ENCODE peak calls at places on chromosomes 13 and 19, in ten cellular contexts. C, N, V, X, M, A, Y, K, H and P are unnamed samples.

GRCh38 chr19:47190167-47190727 is 40.8 kb downstream of the BBC3 start:
- DNase-seq in A (peak), N (peak), V (no peak), Y (no peak), K (no peak), C (peak), H (peak), X (peak), M (peak), P (peak)

GRCh38 chr19:10574462-10574861 is 5.7 kb upstream of the CDKN2D start:
- DNase-seq in H (no peak), Y (no peak), V (no peak), M (no peak), N (no peak), K (no peak), X (no peak), C (no peak), A (no peak), P (no peak)

GRCh38 chr13:35190241-35190640 is 248.2 kb downstream of the NBEA start:
- DNase-seq in M (no peak), Y (no peak), N (no peak), C (peak), V (no peak), K (no peak), A (no peak), H (no peak), X (no peak), P (peak)

GRCh38 chr19:10672529-10673150 is 18.5 kb downstream of the ILF3 start:
- DNase-seq in N (no peak), M (no peak), C (peak), A (no peak), X (no peak), V (no peak), Y (no peak), H (no peak), K (peak), P (no peak)

GRCh38 chr13:111292710-111293485 is 27.5 kb upstream of the TEX29 start:
- DNase-seq in Y (no peak), H (no peak), V (no peak), K (no peak), N (no peak), C (no peak), A (no peak), X (no peak), M (no peak), P (no peak)

GRCh38 chr13:113816925-113817859 is 46.7 kb downstream of the GAS6 start:
- DNase-seq in Y (peak), M (peak), A (peak), X (peak), N (peak), C (peak), V (peak), H (peak), K (peak), P (peak)

GRCh38 chr19:14048439-14049153 is 13.3 kb downstream of the PALM3 start:
- DNase-seq in K (peak), C (no peak), X (no peak), N (peak), Y (peak), A (peak), M (no peak), H (peak), V (peak), P (no peak)

GRCh38 chr19:8392017-8392591 is 1.9 kb downstream of the RAB11B start:
- DNase-seq in A (peak), H (no peak), Y (no peak), V (no peak), M (peak), X (peak), K (no peak), C (peak), N (no peak), P (no peak)

GRCh38 chr13:102286326-102286725 is 115.5 kb downstream of the FGF14 start:
- DNase-seq in Y (no peak), N (no peak), V (no peak), K (no peak), X (no peak), H (peak), A (no peak), C (peak), M (no peak), P (peak)

GRCh38 chr19:30161770-30162169 is 210.4 kb upstream of the ZNF536 start:
- DNase-seq in M (no peak), H (no peak), A (no peak), Y (no peak), X (no peak), K (no peak), V (no peak), C (no peak), N (peak), P (no peak)

GRCh38 chr19:41707502-41707812 is 969 bp upstream of the CEACAM5 start:
- DNase-seq in M (no peak), X (no peak), K (no peak), H (peak), V (peak), N (no peak), Y (peak), A (no peak), C (no peak), P (no peak)

GRCh38 chr13:66617786-66618185 is 612.4 kb downstream of the PCDH9 start:
- DNase-seq in K (no peak), N (no peak), H (no peak), Y (peak), X (no peak), V (no peak), A (no peak), M (peak), C (no peak), P (no peak)

GRCh38 chr13:93620366-93620765 is 393.8 kb downstream of the GPC6 start:
- DNase-seq in C (no peak), Y (no peak), K (no peak), A (no peak), X (no peak), N (no peak), H (no peak), V (no peak), M (no peak), P (peak)

GRCh38 chr13:66102864-66103263 is 1127.3 kb downstream of the PCDH9 start:
- DNase-seq in V (no peak), A (no peak), K (no peak), Y (no peak), C (no peak), N (no peak), X (no peak), H (no peak), M (no peak), P (no peak)

GRCh38 chr13:28640861-28641599 is 17.9 kb upstream of the POMP start:
- DNase-seq in N (no peak), H (no peak), M (no peak), A (no peak), C (no peak), K (no peak), Y (no peak), X (no peak), V (no peak), P (no peak)

GRCh38 chr13:72774019-72774418 is 7.7 kb downstream of the DIS3 start:
- DNase-seq in K (no peak), N (no peak), C (peak), V (no peak), X (no peak), A (no peak), M (no peak), H (no peak), Y (no peak), P (peak)

GRCh38 chr19:54114340-54114826 is 1.1 kb downstream of the TFPT start:
- DNase-seq in Y (peak), M (no peak), H (no peak), N (no peak), C (peak), A (no peak), K (peak), X (no peak), V (peak), P (no peak)

GRCh38 chr19:35038623-35039512 is 2.7 kb upstream of the HPN start:
- DNase-seq in K (peak), X (no peak), Y (no peak), C (peak), N (no peak), M (no peak), V (no peak), H (no peak), A (peak), P (no peak)

GRCh38 chr19:44905437-44906160 is at the start of gene APOE:
- DNase-seq in N (peak), C (peak), M (no peak), K (no peak), A (no peak), Y (peak), H (no peak), V (peak), X (no peak), P (no peak)

GRCh38 chr13:51519839-51520238 is 64.4 kb upstream of the WDFY2 start:
- DNase-seq in M (no peak), X (no peak), Y (no peak), K (no peak), A (no peak), V (no peak), H (peak), C (peak), N (peak), P (no peak)

GRCh38 chr13:43058318-43058674 is 34.9 kb downstream of the DNAJC15 start:
- DNase-seq in C (peak), N (no peak), A (no peak), Y (no peak), X (no peak), V (peak), H (peak), K (peak), M (no peak), P (peak)

DNA sequence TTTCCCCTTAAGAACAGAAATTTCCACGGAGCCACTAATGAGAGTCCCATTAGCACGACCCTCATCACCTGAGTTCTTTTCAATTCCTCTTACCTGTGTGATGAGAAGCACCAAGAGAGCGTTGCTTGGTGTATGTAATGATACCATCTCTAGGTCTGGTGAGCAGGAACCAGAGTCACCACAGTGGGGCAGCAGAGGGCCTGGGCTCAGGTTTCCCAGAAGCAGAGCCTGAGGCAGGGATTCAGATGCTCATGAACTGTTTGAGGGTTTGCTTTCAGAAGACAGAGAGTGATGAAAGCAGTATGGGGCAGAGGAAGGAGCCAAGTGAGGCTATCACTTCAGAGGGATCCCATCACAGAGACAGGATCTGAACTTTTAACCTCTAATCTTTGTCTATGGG is 3.1 kb upstream of the PTPRH start:
- DNase-seq in A (no peak), H (peak), Y (peak), C (no peak), M (no peak), N (no peak), K (peak), V (peak), X (no peak), P (no peak)
- TF ChIP-seq CTCF in A (no peak), H (peak), Y (peak), C (peak), M (no peak), N (peak), K (peak), V (peak), X (no peak), P (no peak)

DNA sequence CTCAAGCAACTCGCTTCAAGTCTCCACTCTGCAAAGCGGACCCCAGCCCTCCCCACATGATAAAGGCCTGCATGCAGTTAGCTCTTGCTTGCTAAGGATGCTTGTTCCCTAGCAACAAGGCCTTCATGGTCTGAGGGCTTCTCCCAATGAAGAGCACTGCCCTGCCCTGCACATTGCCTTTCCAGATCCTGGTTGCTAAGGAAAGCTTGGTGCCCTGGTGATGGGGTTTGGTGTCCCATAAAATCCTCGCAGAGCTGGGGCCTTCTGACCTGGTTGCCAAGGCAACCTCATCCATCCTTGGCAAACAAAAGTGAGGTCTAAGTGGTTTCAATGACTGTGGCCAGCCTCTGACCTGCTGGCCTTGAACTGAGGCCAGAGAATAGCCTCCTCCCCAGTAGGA is 5.9 kb downstream of the DBP start:
- DNase-seq in Y (no peak), V (peak), C (no peak), H (no peak), K (peak), M (no peak), N (peak), A (no peak), X (peak), P (no peak)
- H3K4me3 ChIP-seq in Y (peak), V (peak), C (no peak), H (no peak), K (no peak), M (no peak), N (no peak), A (no peak), X (peak), P (no peak)

GRCh38 chr13:19587635-19588300 is 26.4 kb upstream of the TPTE2 start:
- DNase-seq in Y (peak), C (peak), K (peak), X (no peak), A (peak), N (no peak), H (peak), M (no peak), V (peak), P (no peak)
- TF ChIP-seq CTCF in Y (peak), C (peak), K (peak), X (no peak), A (peak), N (peak), H (peak), M (peak), V (peak), P (peak)

DNA sequence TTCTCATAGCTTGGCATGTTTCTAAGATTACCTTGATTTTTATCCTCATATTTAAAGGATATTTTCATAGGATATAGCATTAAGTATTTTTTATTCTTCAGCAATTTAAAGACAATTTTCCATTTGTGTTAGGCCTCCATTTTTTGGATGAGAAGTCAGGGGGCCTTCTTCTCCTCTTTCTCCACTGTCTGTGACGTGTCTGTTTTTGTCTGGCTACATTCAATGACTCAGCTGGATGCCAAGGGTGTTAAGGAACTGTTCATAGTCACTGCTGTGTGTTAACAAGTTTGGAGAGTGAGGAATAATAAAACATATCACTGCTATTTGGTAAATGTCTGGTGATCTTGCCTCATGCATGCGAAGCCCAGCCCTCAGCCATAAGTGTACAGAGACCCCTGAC is 36.4 kb downstream of the ZNF582 start:
- DNase-seq in Y (no peak), V (no peak), X (no peak), M (no peak), C (no peak), H (no peak), K (no peak), N (no peak), A (no peak), P (no peak)
- H3K4me3 ChIP-seq in Y (no peak), V (no peak), X (no peak), M (no peak), C (no peak), H (no peak), K (no peak), N (no peak), A (no peak), P (no peak)

GRCh38 chr19:6425732-6426686 is 1.4 kb upstream of the KHSRP start:
- DNase-seq in Y (no peak), C (no peak), X (no peak), N (no peak), A (no peak), M (no peak), V (no peak), H (no peak), K (peak), P (no peak)
- TF ChIP-seq CTCF in Y (peak), C (no peak), X (no peak), N (no peak), A (no peak), M (no peak), V (peak), H (no peak), K (peak), P (no peak)

GRCh38 chr13:50387124-50387581 is 371.9 kb downstream of the KCNRG start:
- DNase-seq in M (peak), A (peak), N (peak), Y (peak), C (peak), K (peak), V (peak), X (no peak), H (no peak), P (no peak)
- H3K4me3 ChIP-seq in M (no peak), A (no peak), N (peak), Y (peak), C (no peak), K (no peak), V (no peak), X (no peak), H (no peak), P (no peak)